ENCODE peak calls at places on chromosomes 12 and 14, in ten cellular contexts. One of them, this sample, is unnamed.
A peak's percentile ranks its signal among the peaks of the same experiment; 100 is the strongest.

GRCh38 chr14:82094819-82095218 is 561.2 kb upstream of the SEL1L start:
- DNase-seq in GM06990: no peak
- DNase-seq in fibroblast of mammary gland: no peak
- DNase-seq in kidney epithelial cell: no peak
- DNase-seq in AG09309: no peak
- DNase-seq in pancreas: no peak
- DNase-seq in mammary epithelial cell: no peak
- DNase-seq in GM10248: no peak
- DNase-seq in Peyer's patch: no peak
- DNase-seq in CD8-positive, alpha-beta T cell: no peak
- DNase-seq in this sample: no peak

GRCh38 chr14:65783576-65783975 is 371.0 kb downstream of the FUT8 start:
- DNase-seq in GM06990: no peak
- DNase-seq in fibroblast of mammary gland: peak; percentile 6
- DNase-seq in kidney epithelial cell: no peak
- DNase-seq in AG09309: no peak
- DNase-seq in pancreas: no peak
- DNase-seq in mammary epithelial cell: no peak
- DNase-seq in GM10248: no peak
- DNase-seq in Peyer's patch: no peak
- DNase-seq in CD8-positive, alpha-beta T cell: no peak
- DNase-seq in this sample: no peak

GRCh38 chr12:101599771-101600486 is 5.2 kb downstream of the MYBPC1 start:
- DNase-seq in GM06990: no peak
- DNase-seq in fibroblast of mammary gland: no peak
- DNase-seq in kidney epithelial cell: no peak
- DNase-seq in AG09309: no peak
- DNase-seq in pancreas: no peak
- DNase-seq in mammary epithelial cell: peak; percentile 12
- DNase-seq in GM10248: no peak
- DNase-seq in Peyer's patch: no peak
- DNase-seq in CD8-positive, alpha-beta T cell: no peak
- DNase-seq in this sample: no peak

GRCh38 chr12:132480620-132481132 is 9.3 kb upstream of the FBRSL1 start:
- DNase-seq in GM06990: no peak
- DNase-seq in fibroblast of mammary gland: no peak
- DNase-seq in kidney epithelial cell: no peak
- DNase-seq in AG09309: no peak
- DNase-seq in pancreas: no peak
- DNase-seq in mammary epithelial cell: no peak
- DNase-seq in GM10248: no peak
- DNase-seq in Peyer's patch: no peak
- DNase-seq in CD8-positive, alpha-beta T cell: no peak
- DNase-seq in this sample: no peak

GRCh38 chr14:24392327-24393098 is 6.3 kb upstream of the NYNRIN start:
- DNase-seq in GM06990: no peak
- DNase-seq in fibroblast of mammary gland: peak; percentile 63
- DNase-seq in kidney epithelial cell: no peak
- DNase-seq in AG09309: no peak
- DNase-seq in pancreas: no peak
- DNase-seq in mammary epithelial cell: peak; percentile 73
- DNase-seq in GM10248: no peak
- DNase-seq in Peyer's patch: no peak
- DNase-seq in CD8-positive, alpha-beta T cell: no peak
- DNase-seq in this sample: no peak

GRCh38 chr12:93176166-93176565 is 201.6 kb upstream of the NUDT4 start:
- DNase-seq in GM06990: no peak
- DNase-seq in fibroblast of mammary gland: peak; percentile 73
- DNase-seq in kidney epithelial cell: no peak
- DNase-seq in AG09309: no peak
- DNase-seq in pancreas: no peak
- DNase-seq in mammary epithelial cell: peak; percentile 32
- DNase-seq in GM10248: no peak
- DNase-seq in Peyer's patch: no peak
- DNase-seq in CD8-positive, alpha-beta T cell: no peak
- DNase-seq in this sample: no peak

GRCh38 chr14:96584199-96584906 is 82.2 kb downstream of the PAPOLA start:
- DNase-seq in GM06990: peak; percentile 41
- DNase-seq in fibroblast of mammary gland: peak; percentile 15
- DNase-seq in kidney epithelial cell: no peak
- DNase-seq in AG09309: no peak
- DNase-seq in pancreas: no peak
- DNase-seq in mammary epithelial cell: peak; percentile 29
- DNase-seq in GM10248: peak; percentile 82
- DNase-seq in Peyer's patch: no peak
- DNase-seq in CD8-positive, alpha-beta T cell: no peak
- DNase-seq in this sample: peak; percentile 83

GRCh38 chr12:124520258-124520657 is 47.2 kb downstream of the NCOR2 start:
- DNase-seq in GM06990: no peak
- DNase-seq in fibroblast of mammary gland: peak; percentile 66
- DNase-seq in kidney epithelial cell: no peak
- DNase-seq in AG09309: no peak
- DNase-seq in pancreas: peak; percentile 85
- DNase-seq in mammary epithelial cell: peak; percentile 87
- DNase-seq in GM10248: no peak
- DNase-seq in Peyer's patch: no peak
- DNase-seq in CD8-positive, alpha-beta T cell: no peak
- DNase-seq in this sample: no peak

GRCh38 chr12:91355150-91356006 is 172.8 kb upstream of the DCN start:
- DNase-seq in GM06990: no peak
- DNase-seq in fibroblast of mammary gland: peak; percentile 82
- DNase-seq in kidney epithelial cell: peak; percentile 21
- DNase-seq in AG09309: no peak
- DNase-seq in pancreas: peak; percentile 50
- DNase-seq in mammary epithelial cell: peak; percentile 49
- DNase-seq in GM10248: peak; percentile 16
- DNase-seq in Peyer's patch: peak; percentile 44
- DNase-seq in CD8-positive, alpha-beta T cell: peak; percentile 4
- DNase-seq in this sample: peak; percentile 6

GRCh38 chr14:23121401-23121800 is 2.3 kb upstream of the CEBPE start:
- DNase-seq in GM06990: peak; percentile 36
- DNase-seq in fibroblast of mammary gland: peak; percentile 62
- DNase-seq in kidney epithelial cell: peak; percentile 55
- DNase-seq in AG09309: peak; percentile 31
- DNase-seq in pancreas: peak; percentile 42
- DNase-seq in mammary epithelial cell: no peak
- DNase-seq in GM10248: peak; percentile 55
- DNase-seq in Peyer's patch: peak; percentile 70
- DNase-seq in CD8-positive, alpha-beta T cell: no peak
- DNase-seq in this sample: peak; percentile 55

GRCh38 chr12:132593938-132594358 is 16.4 kb downstream of the LRCOL1 start:
- DNase-seq in GM06990: peak; percentile 48
- DNase-seq in fibroblast of mammary gland: peak; percentile 94
- DNase-seq in kidney epithelial cell: peak; percentile 86
- DNase-seq in AG09309: peak; percentile 33
- DNase-seq in pancreas: peak; percentile 85
- DNase-seq in mammary epithelial cell: peak; percentile 78
- DNase-seq in GM10248: peak; percentile 70
- DNase-seq in Peyer's patch: peak; percentile 49
- DNase-seq in CD8-positive, alpha-beta T cell: no peak
- DNase-seq in this sample: peak; percentile 64

GRCh38 chr14:69481815-69482568 is 2.5 kb upstream of the PLEKHD1 start:
- DNase-seq in GM06990: peak; percentile 46
- DNase-seq in fibroblast of mammary gland: no peak
- DNase-seq in kidney epithelial cell: peak; percentile 51
- DNase-seq in AG09309: no peak
- DNase-seq in pancreas: no peak
- DNase-seq in mammary epithelial cell: no peak
- DNase-seq in GM10248: peak; percentile 76
- DNase-seq in Peyer's patch: no peak
- DNase-seq in CD8-positive, alpha-beta T cell: no peak
- DNase-seq in this sample: peak; percentile 72

GRCh38 chr12:120230326-120230973 is 29.5 kb upstream of the RPLP0 start:
- DNase-seq in GM06990: no peak
- DNase-seq in fibroblast of mammary gland: peak; percentile 94
- DNase-seq in kidney epithelial cell: peak; percentile 87
- DNase-seq in AG09309: peak; percentile 73
- DNase-seq in pancreas: no peak
- DNase-seq in mammary epithelial cell: peak; percentile 81
- DNase-seq in GM10248: no peak
- DNase-seq in Peyer's patch: peak; percentile 30
- DNase-seq in CD8-positive, alpha-beta T cell: no peak
- DNase-seq in this sample: no peak

GRCh38 chr12:49664591-49665146 is 41.3 kb downstream of the PRPF40B start:
- DNase-seq in GM06990: peak; percentile 56
- DNase-seq in fibroblast of mammary gland: no peak
- DNase-seq in kidney epithelial cell: no peak
- DNase-seq in AG09309: no peak
- DNase-seq in pancreas: no peak
- DNase-seq in mammary epithelial cell: no peak
- DNase-seq in GM10248: peak; percentile 50
- DNase-seq in Peyer's patch: peak; percentile 30
- DNase-seq in CD8-positive, alpha-beta T cell: no peak
- DNase-seq in this sample: no peak

GRCh38 chr14:90816686-90817436 is 631 bp upstream of the TTC7B start:
- DNase-seq in GM06990: no peak
- DNase-seq in fibroblast of mammary gland: no peak
- DNase-seq in kidney epithelial cell: no peak
- DNase-seq in AG09309: no peak
- DNase-seq in pancreas: no peak
- DNase-seq in mammary epithelial cell: no peak
- DNase-seq in GM10248: no peak
- DNase-seq in Peyer's patch: no peak
- DNase-seq in CD8-positive, alpha-beta T cell: no peak
- DNase-seq in this sample: no peak

GRCh38 chr14:90818715-90819114 is 2.5 kb upstream of the TTC7B start:
- DNase-seq in GM06990: no peak
- DNase-seq in fibroblast of mammary gland: no peak
- DNase-seq in kidney epithelial cell: no peak
- DNase-seq in AG09309: no peak
- DNase-seq in pancreas: no peak
- DNase-seq in mammary epithelial cell: no peak
- DNase-seq in GM10248: no peak
- DNase-seq in Peyer's patch: no peak
- DNase-seq in CD8-positive, alpha-beta T cell: no peak
- DNase-seq in this sample: no peak

GRCh38 chr14:90819734-90820393 is 3.6 kb upstream of the TTC7B start:
- DNase-seq in GM06990: no peak
- DNase-seq in fibroblast of mammary gland: no peak
- DNase-seq in kidney epithelial cell: no peak
- DNase-seq in AG09309: no peak
- DNase-seq in pancreas: no peak
- DNase-seq in mammary epithelial cell: no peak
- DNase-seq in GM10248: no peak
- DNase-seq in Peyer's patch: no peak
- DNase-seq in CD8-positive, alpha-beta T cell: no peak
- DNase-seq in this sample: no peak

GRCh38 chr14:90815817-90816662 is at the start of gene TTC7B:
- DNase-seq in GM06990: no peak
- DNase-seq in fibroblast of mammary gland: no peak
- DNase-seq in kidney epithelial cell: no peak
- DNase-seq in AG09309: no peak
- DNase-seq in pancreas: peak; percentile 39
- DNase-seq in mammary epithelial cell: peak; percentile 5
- DNase-seq in GM10248: peak; percentile 84
- DNase-seq in Peyer's patch: no peak
- DNase-seq in CD8-positive, alpha-beta T cell: no peak
- DNase-seq in this sample: peak; percentile 90

GRCh38 chr14:90820958-90821357 is 4.7 kb upstream of the TTC7B start:
- DNase-seq in GM06990: peak; percentile 67
- DNase-seq in fibroblast of mammary gland: peak; percentile 55
- DNase-seq in kidney epithelial cell: peak; percentile 56
- DNase-seq in AG09309: peak; percentile 3
- DNase-seq in pancreas: no peak
- DNase-seq in mammary epithelial cell: peak; percentile 92
- DNase-seq in GM10248: peak; percentile 46
- DNase-seq in Peyer's patch: no peak
- DNase-seq in CD8-positive, alpha-beta T cell: peak; percentile 51
- DNase-seq in this sample: peak; percentile 58
- TF ChIP-seq CTCF in GM06990: no peak
- TF ChIP-seq CTCF in fibroblast of mammary gland: no peak
- TF ChIP-seq CTCF in kidney epithelial cell: no peak
- TF ChIP-seq CTCF in AG09309: no peak
- TF ChIP-seq CTCF in pancreas: no peak
- TF ChIP-seq CTCF in mammary epithelial cell: no peak
- TF ChIP-seq CTCF in GM10248: no peak
- TF ChIP-seq CTCF in Peyer's patch: no peak
- TF ChIP-seq CTCF in CD8-positive, alpha-beta T cell: no peak
- TF ChIP-seq CTCF in this sample: no peak

DNA sequence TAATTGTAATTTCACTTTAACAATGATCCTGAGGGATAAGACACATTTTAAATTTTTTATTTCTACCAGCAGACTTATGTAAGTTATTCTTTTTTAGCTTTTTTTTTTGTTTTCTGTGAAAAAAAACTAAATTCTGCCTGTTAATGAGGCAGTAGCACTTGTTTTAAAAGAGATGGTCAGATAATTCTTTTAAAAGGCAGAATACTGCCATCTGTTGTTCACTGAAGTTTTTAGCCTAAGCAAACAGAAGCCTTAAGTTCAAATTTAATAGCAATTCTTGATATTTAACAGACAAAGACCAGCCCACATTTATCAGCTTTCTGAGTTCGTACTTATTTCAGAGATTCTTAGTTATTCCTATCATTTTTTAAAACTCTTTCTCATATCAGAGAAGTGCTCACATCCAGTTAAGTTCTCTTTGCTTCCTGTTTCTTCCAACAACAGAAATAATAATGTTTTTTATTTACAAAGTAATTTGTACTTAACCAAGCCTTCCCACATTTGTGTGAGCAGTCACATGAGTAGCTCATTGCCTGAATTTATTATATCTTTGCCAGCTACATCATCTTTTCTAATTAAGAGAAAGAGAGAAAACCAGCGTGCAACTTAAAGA is 93.4 kb upstream of the SLCO1C1 start:
- DNase-seq in GM06990: no peak
- DNase-seq in fibroblast of mammary gland: peak; percentile 76
- DNase-seq in kidney epithelial cell: peak; percentile 5
- DNase-seq in AG09309: no peak
- DNase-seq in pancreas: no peak
- DNase-seq in mammary epithelial cell: no peak
- DNase-seq in GM10248: no peak
- DNase-seq in Peyer's patch: no peak
- DNase-seq in CD8-positive, alpha-beta T cell: no peak
- DNase-seq in this sample: no peak
- TF ChIP-seq CTCF in GM06990: peak; percentile 26
- TF ChIP-seq CTCF in fibroblast of mammary gland: peak; percentile 49
- TF ChIP-seq CTCF in kidney epithelial cell: peak; percentile 48
- TF ChIP-seq CTCF in AG09309: peak; percentile 40
- TF ChIP-seq CTCF in pancreas: no peak
- TF ChIP-seq CTCF in mammary epithelial cell: peak; percentile 14
- TF ChIP-seq CTCF in GM10248: peak; percentile 15
- TF ChIP-seq CTCF in Peyer's patch: peak; percentile 34
- TF ChIP-seq CTCF in CD8-positive, alpha-beta T cell: no peak
- TF ChIP-seq CTCF in this sample: peak; percentile 17

GRCh38 chr12:118816296-118816695 is 165.0 kb upstream of the SRRM4 start:
- DNase-seq in GM06990: no peak
- DNase-seq in fibroblast of mammary gland: no peak
- DNase-seq in kidney epithelial cell: no peak
- DNase-seq in AG09309: no peak
- DNase-seq in pancreas: no peak
- DNase-seq in mammary epithelial cell: no peak
- DNase-seq in GM10248: no peak
- DNase-seq in Peyer's patch: no peak
- DNase-seq in CD8-positive, alpha-beta T cell: no peak
- DNase-seq in this sample: no peak
- TF ChIP-seq CTCF in GM06990: no peak
- TF ChIP-seq CTCF in fibroblast of mammary gland: no peak
- TF ChIP-seq CTCF in kidney epithelial cell: no peak
- TF ChIP-seq CTCF in AG09309: no peak
- TF ChIP-seq CTCF in pancreas: no peak
- TF ChIP-seq CTCF in mammary epithelial cell: no peak
- TF ChIP-seq CTCF in GM10248: no peak
- TF ChIP-seq CTCF in Peyer's patch: no peak
- TF ChIP-seq CTCF in CD8-positive, alpha-beta T cell: no peak
- TF ChIP-seq CTCF in this sample: no peak

GRCh38 chr14:80055912-80056801 is 155.1 kb downstream of the DIO2 start:
- DNase-seq in GM06990: no peak
- DNase-seq in fibroblast of mammary gland: peak; percentile 61
- DNase-seq in kidney epithelial cell: peak; percentile 5
- DNase-seq in AG09309: no peak
- DNase-seq in pancreas: peak; percentile 13
- DNase-seq in mammary epithelial cell: peak; percentile 32
- DNase-seq in GM10248: peak; percentile 6
- DNase-seq in Peyer's patch: no peak
- DNase-seq in CD8-positive, alpha-beta T cell: no peak
- DNase-seq in this sample: peak; percentile 8
- TF ChIP-seq CTCF in GM06990: peak; percentile 59
- TF ChIP-seq CTCF in fibroblast of mammary gland: peak; percentile 80
- TF ChIP-seq CTCF in kidney epithelial cell: peak; percentile 83
- TF ChIP-seq CTCF in AG09309: peak; percentile 83
- TF ChIP-seq CTCF in pancreas: peak; percentile 44
- TF ChIP-seq CTCF in mammary epithelial cell: peak; percentile 65
- TF ChIP-seq CTCF in GM10248: peak; percentile 64
- TF ChIP-seq CTCF in Peyer's patch: peak; percentile 62
- TF ChIP-seq CTCF in CD8-positive, alpha-beta T cell: no peak
- TF ChIP-seq CTCF in this sample: peak; percentile 53